ENCODE peak calls at places on chromosomes 13 and 19, in six cellular contexts. P is hippocampal formation; L is stimulated activated CD4-positive, alpha-beta T cell treated with anti-CD3 and anti-CD28 coated beads, TNF-alpha, amount 100 ng/mL, for 48 hours; J is activated CD4-positive, alpha-beta T cell treated with anti-CD3 and anti-CD28 coated beads, Interleukin-2, amount 50 U/mL, for 4 hours; S is H7; Q is C1 segment of cervical spinal cord. C is an unnamed sample.

GRCh38 chr13:41813426-41813825 is 147.5 kb downstream of the VWA8 start:
- DNase-seq in P (no peak), L (no peak), J (no peak), S (no peak), Q (no peak), C (no peak)

GRCh38 chr13:99829593-99830239 is 141.9 kb downstream of the ZIC5 start:
- DNase-seq in P (no peak), L (no peak), J (no peak), S (no peak), Q (no peak), C (no peak)

GRCh38 chr13:89465366-89465765 is 1794.2 kb downstream of the SLITRK5 start:
- DNase-seq in P (no peak), L (no peak), J (no peak), S (no peak), Q (no peak), C (no peak)

GRCh38 chr19:39045506-39045905 is 13.2 kb upstream of the FBXO27 start:
- DNase-seq in P (no peak), L (no peak), J (no peak), S (no peak), Q (no peak), C (no peak)

GRCh38 chr13:50244913-50245574 is 229.8 kb downstream of the KCNRG start:
- DNase-seq in P (no peak), L (peak; percentile 45), J (peak; percentile 35), S (no peak), Q (no peak), C (no peak)

GRCh38 chr13:75132800-75133695 is 348.9 kb downstream of the TBC1D4 start:
- DNase-seq in P (no peak), L (no peak), J (no peak), S (no peak), Q (no peak), C (no peak)

GRCh38 chr13:97944396-97945029 is 9.0 kb upstream of the IPO5 start:
- DNase-seq in P (no peak), L (no peak), J (no peak), S (no peak), Q (no peak), C (no peak)

GRCh38 chr13:89315287-89315686 is 1644.1 kb downstream of the SLITRK5 start:
- DNase-seq in P (no peak), L (no peak), J (no peak), S (no peak), Q (no peak), C (no peak)